ENCODE peak calls at places on chromosome 16, in seven cellular contexts. C is NCI-H1417, H is SW 1271, W is OCI-LY7, U is astrocyte of the hippocampus, J is cardiac fibroblast, K is NCI-H2081. N is an unnamed sample.

GRCh38 chr16:81597079-81597658 is 152.6 kb downstream of the CMIP start:
- DNase-seq in U (no peak), K (no peak), C (no peak), J (no peak), W (no peak), H (no peak), N (no peak)

GRCh38 chr16:70630960-70631745 is 15.2 kb upstream of the IL34 start:
- DNase-seq in W (no peak), J (no peak), U (no peak), H (no peak), K (no peak), C (no peak), N (peak)

GRCh38 chr16:14505846-14506245 is 124.2 kb downstream of the PARN start:
- DNase-seq in K (no peak), H (no peak), U (peak), W (no peak), C (no peak), J (peak), N (peak)

GRCh38 chr16:10828851-10829331 is 10.3 kb upstream of the TVP23A start:
- DNase-seq in J (peak), U (peak), H (no peak), K (no peak), W (no peak), C (no peak), N (peak)

GRCh38 chr16:58506241-58507194 is 6.6 kb downstream of the NDRG4 start:
- DNase-seq in K (no peak), C (no peak), H (no peak), U (no peak), J (no peak), W (no peak), N (no peak)

GRCh38 chr16:87033541-87034300 is 283.5 kb downstream of the C16orf95 start:
- DNase-seq in U (no peak), W (no peak), C (no peak), H (no peak), K (no peak), J (no peak), N (no peak)

GRCh38 chr16:760498-761343 is at the start of gene MSLN:
- DNase-seq in W (no peak), C (no peak), K (no peak), H (no peak), U (peak), J (no peak), N (no peak)

GRCh38 chr16:104355-104754 is 26.3 kb downstream of the MPG start:
- DNase-seq in H (no peak), K (no peak), U (no peak), W (no peak), J (no peak), C (no peak), N (no peak)

GRCh38 chr16:67731071-67731810 is 12.1 kb upstream of the GFOD2 start:
- DNase-seq in U (no peak), J (no peak), W (no peak), C (no peak), K (no peak), H (no peak), N (no peak)

GRCh38 chr16:24538756-24539294 is 541 bp upstream of the RBBP6 start:
- DNase-seq in W (no peak), J (no peak), U (no peak), K (peak), C (no peak), H (no peak), N (no peak)

GRCh38 chr16:56347166-56347565 is 78.2 kb downstream of the AMFR start:
- DNase-seq in K (no peak), J (no peak), U (no peak), H (no peak), C (no peak), W (no peak), N (no peak)

GRCh38 chr16:20566864-20567263 is 9.3 kb downstream of the ACSM2B start:
- DNase-seq in U (no peak), H (no peak), W (no peak), J (no peak), K (no peak), C (no peak), N (no peak)

GRCh38 chr16:50669741-50670140 is 11.4 kb downstream of the SNX20 start:
- DNase-seq in U (no peak), C (no peak), K (no peak), W (no peak), H (no peak), J (no peak), N (no peak)

GRCh38 chr16:84042879-84043485 is 387 bp upstream of the SLC38A8 start:
- DNase-seq in K (no peak), H (no peak), W (no peak), U (no peak), J (no peak), C (peak), N (no peak)

GRCh38 chr16:3295783-3296182 is 9.4 kb downstream of the TIGD7 start:
- DNase-seq in C (no peak), H (no peak), W (no peak), J (no peak), U (no peak), K (no peak), N (no peak)

GRCh38 chr16:86031141-86031678 is 132.2 kb downstream of the IRF8 start:
- DNase-seq in U (no peak), W (no peak), C (no peak), J (no peak), K (no peak), H (no peak), N (no peak)

GRCh38 chr16:81521141-81521626 is 76.6 kb downstream of the CMIP start:
- DNase-seq in H (no peak), J (no peak), K (no peak), W (peak), C (peak), U (no peak), N (no peak)

GRCh38 chr16:31113420-31114124 is 3.9 kb upstream of the KAT8 start:
- DNase-seq in K (no peak), H (no peak), W (no peak), J (no peak), C (no peak), U (no peak), N (no peak)

GRCh38 chr16:56789360-56789759 is 59.4 kb downstream of the NUP93 start:
- DNase-seq in C (peak), K (peak), H (peak), U (peak), J (peak), W (peak), N (peak)

GRCh38 chr16:89863741-89864391 is 9.5 kb upstream of the TCF25 start:
- DNase-seq in K (no peak), U (peak), H (no peak), C (no peak), W (peak), J (peak), N (peak)

GRCh38 chr16:77273-77806 is 685 bp upstream of the MPG start:
- DNase-seq in J (peak), K (peak), U (peak), W (peak), C (peak), H (no peak), N (peak)

GRCh38 chr16:57606847-57607501 is 21.5 kb upstream of the ADGRG1 start:
- DNase-seq in J (no peak), K (peak), H (no peak), W (no peak), C (peak), U (no peak), N (no peak)

GRCh38 chr16:22661161-22661647 is 150.5 kb downstream of the NPIPB5 start:
- DNase-seq in U (no peak), W (no peak), J (no peak), K (no peak), H (no peak), C (no peak), N (no peak)

GRCh38 chr16:47132310-47132709 is 11.4 kb downstream of the NETO2 start:
- DNase-seq in U (no peak), H (no peak), W (peak), C (no peak), J (no peak), K (no peak), N (no peak)

GRCh38 chr16:5678371-5678770 is 580.8 kb upstream of the EEF2KMT start:
- DNase-seq in U (peak), H (no peak), K (no peak), W (no peak), C (no peak), J (no peak), N (no peak)

GRCh38 chr16:56357765-56358322 is 67.5 kb downstream of the AMFR start:
- DNase-seq in W (no peak), U (no peak), C (no peak), K (no peak), H (no peak), J (no peak), N (no peak)

GRCh38 chr16:70412385-70412784 is 26.5 kb downstream of the ST3GAL2 start:
- DNase-seq in C (no peak), U (no peak), J (no peak), W (no peak), H (no peak), K (no peak), N (no peak)

GRCh38 chr16:79997257-79997656 is 396.7 kb upstream of the MAF start:
- DNase-seq in W (peak), K (no peak), C (no peak), H (no peak), U (peak), J (peak), N (no peak)

GRCh38 chr16:85569615-85570212 is 43.4 kb upstream of the GSE1 start:
- DNase-seq in W (peak), J (no peak), K (peak), H (no peak), C (peak), U (peak), N (no peak)

GRCh38 chr16:4370570-4371480 is 823 bp upstream of the VASN start:
- DNase-seq in K (no peak), W (no peak), J (peak), H (no peak), C (no peak), U (peak), N (no peak)

GRCh38 chr16:80719573-80719972 is 84.8 kb downstream of the CDYL2 start:
- DNase-seq in C (no peak), K (no peak), U (no peak), H (no peak), W (peak), J (no peak), N (no peak)

GRCh38 chr16:87056083-87056482 is 261.1 kb downstream of the C16orf95 start:
- DNase-seq in H (no peak), W (no peak), K (no peak), U (peak), C (no peak), J (peak), N (peak)

GRCh38 chr16:5928476-5929055 is 831.0 kb upstream of the EEF2KMT start:
- DNase-seq in U (no peak), C (no peak), J (no peak), H (no peak), W (no peak), K (no peak), N (no peak)

GRCh38 chr16:35744084-35744483 is 2284.7 kb downstream of the TP53TG3F start:
- DNase-seq in C (no peak), J (no peak), H (no peak), W (no peak), K (no peak), U (no peak), N (no peak)

GRCh38 chr16:11681526-11681925 is 13.3 kb downstream of the SNN start:
- DNase-seq in J (no peak), K (no peak), W (peak), H (no peak), C (no peak), U (no peak), N (no peak)

N was measured in foreskin fibroblast.